ENCODE peak calls at places on chromosomes 3 and 15, in four cellular contexts. B is stimulated activated CD4-positive, alpha-beta T cell treated with anti-CD3 and anti-CD28 coated beads, Interleukin-4, amount 100 ng/mL, for 48 hours; A is bronchial epithelial cell; H is NCI-H2081. L is an unnamed sample.

GRCh38 chr3:38276081-38276916 is 5.8 kb upstream of the SLC22A14 start:
- DNase-seq in B (no peak), H (no peak), A (no peak), L (no peak)

GRCh38 chr15:63597033-63597790 is at the start of gene FBXL22:
- DNase-seq in B (no peak), H (no peak), A (no peak), L (no peak)

GRCh38 chr3:126106336-126107202 is 22.6 kb upstream of the SLC41A3 start:
- DNase-seq in A (no peak), H (no peak), B (no peak), L (no peak)

GRCh38 chr3:15303728-15304127 is 28.7 kb downstream of the SH3BP5 start:
- DNase-seq in B (no peak), A (no peak), H (no peak), L (no peak)

GRCh38 chr3:36763850-36764703 is at the start of gene DCLK3:
- DNase-seq in A (no peak), H (peak), B (peak), L (no peak)

GRCh38 chr3:66885326-66886000 is 112.6 kb upstream of the KBTBD8 start:
- DNase-seq in H (no peak), A (peak), B (no peak), L (no peak)

GRCh38 chr15:29452881-29453731 is 183.5 kb upstream of the NSMCE3 start:
- DNase-seq in A (no peak), H (no peak), B (no peak), L (no peak)

GRCh38 chr15:43292375-43293078 is 25.8 kb upstream of the TGM5 start:
- DNase-seq in H (no peak), A (no peak), B (no peak), L (no peak)

GRCh38 chr3:30332196-30333021 is 274.0 kb upstream of the TGFBR2 start:
- DNase-seq in H (no peak), B (no peak), A (peak), L (no peak)

GRCh38 chr3:74122281-74122680 is 492.2 kb downstream of the CNTN3 start:
- DNase-seq in A (no peak), H (no peak), B (no peak), L (no peak)

GRCh38 chr3:110533089-110533488 is 538.5 kb upstream of the NECTIN3 start:
- DNase-seq in B (no peak), H (no peak), A (no peak), L (no peak)

GRCh38 chr3:38454179-38454883 is 641 bp downstream of the ACVR2B start:
- DNase-seq in A (no peak), H (no peak), B (peak), L (peak)

GRCh38 chr3:175150812-175151411 is 291.8 kb downstream of the NAALADL2 start:
- DNase-seq in H (peak), A (peak), B (no peak), L (no peak)

GRCh38 chr3:146883292-146883691 is 278.1 kb upstream of the PLSCR5 start:
- DNase-seq in B (no peak), H (peak), A (no peak), L (no peak)

GRCh38 chr3:184234224-184234623 is 4.8 kb downstream of the VWA5B2 start:
- DNase-seq in B (no peak), H (no peak), A (peak), L (no peak)

GRCh38 chr15:67218428-67218827 is 36.0 kb downstream of the AAGAB start:
- DNase-seq in B (no peak), H (no peak), A (no peak), L (no peak)

GRCh38 chr3:115401298-115401697 is 222.0 kb upstream of the GAP43 start:
- DNase-seq in H (no peak), A (no peak), B (no peak), L (no peak)

GRCh38 chr15:40340740-40341400 is at the start of gene CCDC9B:
- DNase-seq in H (peak), B (no peak), A (peak), L (no peak)

GRCh38 chr3:4850211-4850927 is 128.9 kb upstream of the BHLHE40 start:
- DNase-seq in H (no peak), A (no peak), B (no peak), L (no peak)

GRCh38 chr15:29952245-29952644 is 130.0 kb upstream of the TJP1 start:
- DNase-seq in A (no peak), B (no peak), H (peak), L (no peak)